ENCODE peak calls at places on chromosome 4, in eight cellular contexts. R, O, W, T, K, S, P and J are unnamed samples.

GRCh38 chr4:121696140-121696640 is 590 bp downstream of the ANXA5 start:
- DNase-seq in R (no peak), W (peak), S (no peak), T (peak), K (peak), P (no peak), O (peak), J (no peak)

GRCh38 chr4:128517739-128518510 is 230.3 kb upstream of the PGRMC2 start:
- DNase-seq in O (peak), K (no peak), P (peak), W (peak), S (no peak), T (peak), R (no peak), J (peak)

GRCh38 chr4:153156263-153156662 is 48.0 kb upstream of the TRIM2 start:
- DNase-seq in T (peak), O (no peak), R (no peak), S (peak), K (no peak), W (no peak), P (no peak), J (no peak)

GRCh38 chr4:1326751-1327525 is 20.1 kb upstream of the UVSSA start:
- DNase-seq in K (no peak), S (no peak), W (no peak), O (no peak), P (no peak), T (no peak), R (no peak), J (no peak)

GRCh38 chr4:171265190-171265818 is 547.9 kb upstream of the GALNTL6 start:
- DNase-seq in O (no peak), T (no peak), S (no peak), R (no peak), K (no peak), P (no peak), W (no peak), J (no peak)

GRCh38 chr4:97665553-97665952 is 477.7 kb downstream of the STPG2 start:
- DNase-seq in W (no peak), R (no peak), O (no peak), S (no peak), K (no peak), P (no peak), T (no peak), J (no peak)

GRCh38 chr4:74535471-74535870 is 90.5 kb downstream of the AREG start:
- DNase-seq in S (no peak), K (no peak), O (no peak), T (no peak), R (no peak), P (no peak), W (no peak), J (no peak)

GRCh38 chr4:6751611-6752485 is 30.7 kb upstream of the KIAA0232 start:
- DNase-seq in S (no peak), R (no peak), O (no peak), W (no peak), P (no peak), K (no peak), T (no peak), J (no peak)

GRCh38 chr4:146235654-146236570 is 21.6 kb downstream of the REELD1 start:
- DNase-seq in K (no peak), R (no peak), S (no peak), T (no peak), O (no peak), P (no peak), W (no peak), J (no peak)

GRCh38 chr4:186557486-186557885 is 2.1 kb upstream of the MTNR1A start:
- DNase-seq in O (no peak), P (no peak), R (no peak), T (no peak), W (no peak), S (no peak), K (no peak), J (no peak)

GRCh38 chr4:139603576-139604387 is 47.8 kb upstream of the SETD7 start:
- DNase-seq in S (peak), T (peak), R (no peak), K (no peak), O (peak), W (peak), P (no peak), J (peak)

GRCh38 chr4:25845841-25846653 is 16.7 kb downstream of the SEL1L3 start:
- DNase-seq in S (no peak), O (no peak), P (no peak), T (no peak), K (no peak), R (no peak), W (no peak), J (no peak)

GRCh38 chr4:26441771-26442170 is 48.5 kb downstream of the CCKAR start:
- DNase-seq in R (no peak), K (no peak), S (no peak), O (no peak), W (no peak), P (no peak), T (no peak), J (no peak)

GRCh38 chr4:107856901-107857300 is 32.2 kb downstream of the SGMS2 start:
- DNase-seq in R (no peak), T (no peak), K (no peak), S (no peak), O (no peak), W (no peak), P (no peak), J (no peak)

GRCh38 chr4:123338715-123339114 is 57.9 kb upstream of the SPRY1 start:
- DNase-seq in P (no peak), T (peak), S (no peak), W (no peak), O (no peak), K (no peak), R (no peak), J (no peak)

GRCh38 chr4:72366601-72367000 is 202.4 kb downstream of the ADAMTS3 start:
- DNase-seq in O (no peak), T (no peak), W (no peak), S (no peak), K (no peak), P (no peak), R (no peak), J (no peak)

GRCh38 chr4:75542824-75543223 is 13.0 kb upstream of the ODAPH start:
- DNase-seq in S (no peak), R (no peak), P (peak), K (no peak), W (no peak), O (no peak), T (no peak), J (peak)

GRCh38 chr4:10089346-10089745 is 27.3 kb downstream of the WDR1 start:
- DNase-seq in K (no peak), S (no peak), P (no peak), R (no peak), W (peak), O (no peak), T (no peak), J (peak)

GRCh38 chr4:25169446-25169845 is 9.2 kb upstream of the SEPSECS start:
- DNase-seq in S (no peak), T (no peak), P (no peak), O (no peak), R (no peak), K (no peak), W (no peak), J (no peak)

GRCh38 chr4:152997771-152998487 is 61.8 kb downstream of the FHDC1 start:
- DNase-seq in T (no peak), R (no peak), O (no peak), K (no peak), W (no peak), P (no peak), S (no peak), J (peak)

GRCh38 chr4:1748465-1748995 is 27.2 kb downstream of the TACC3 start:
- DNase-seq in P (no peak), K (peak), R (peak), S (peak), O (peak), W (peak), T (peak), J (no peak)

GRCh38 chr4:125198916-125199315 is 115.8 kb upstream of the FAT4 start:
- DNase-seq in T (no peak), W (no peak), P (no peak), K (no peak), R (no peak), S (no peak), O (no peak), J (no peak)

GRCh38 chr4:76197971-76198410 is 15.6 kb downstream of the SCARB2 start:
- DNase-seq in R (no peak), S (no peak), K (no peak), P (no peak), W (peak), O (peak), T (peak), J (no peak)

GRCh38 chr4:158496030-158496741 is 25.5 kb upstream of the RXFP1 start:
- DNase-seq in T (peak), S (peak), O (no peak), R (no peak), W (peak), K (peak), P (no peak), J (no peak)

GRCh38 chr4:95627709-95628108 is 78.9 kb upstream of the UNC5C start:
- DNase-seq in T (no peak), R (no peak), O (no peak), P (no peak), K (no peak), S (no peak), W (no peak), J (no peak)

GRCh38 chr4:79852305-79852730 is 220.7 kb downstream of the ANTXR2 start:
- DNase-seq in S (no peak), K (no peak), P (peak), W (peak), R (no peak), T (no peak), O (no peak), J (peak)

GRCh38 chr4:112550728-112551127 is 34.7 kb upstream of the NEUROG2 start:
- DNase-seq in T (no peak), R (no peak), P (peak), K (no peak), S (no peak), W (no peak), O (no peak), J (peak)

GRCh38 chr4:13143704-13144103 is 340.4 kb downstream of the RAB28 start:
- DNase-seq in O (no peak), W (no peak), T (no peak), K (no peak), R (no peak), S (no peak), P (no peak), J (no peak)

GRCh38 chr4:119268466-119268865 is 53.5 kb downstream of the FABP2 start:
- DNase-seq in P (no peak), T (no peak), S (no peak), K (no peak), R (no peak), O (no peak), W (no peak), J (no peak)

GRCh38 chr4:146059865-146060264 is 115.7 kb upstream of the LSM6 start:
- DNase-seq in K (no peak), P (no peak), S (no peak), T (no peak), W (peak), R (no peak), O (no peak), J (peak)

GRCh38 chr4:102500371-102501175 is 586 bp upstream of the NFKB1 start:
- DNase-seq in O (peak), T (peak), W (peak), R (peak), K (no peak), S (no peak), P (no peak), J (no peak)